ENCODE peak calls at places on chromosomes 16 and 17, in six cellular contexts. One of them, this sample, is unnamed.

GRCh38 chr16:1990336-1991134 is 765 bp downstream of the SYNGR3 start:
- DNase-seq in endodermal cell: peak; percentile 90
- DNase-seq in fibroblast of lung: no peak
- DNase-seq in GM12878: no peak
- DNase-seq in IMR-90: no peak
- DNase-seq in stomach: peak; percentile 60
- DNase-seq in this sample: no peak

GRCh38 chr16:57167951-57168350 is 17.9 kb downstream of the PSME3IP1 start:
- DNase-seq in GM12878: no peak
- DNase-seq in IMR-90: peak; percentile 83
- DNase-seq in fibroblast of lung: peak; percentile 77
- DNase-seq in endodermal cell: no peak
- DNase-seq in stomach: no peak
- DNase-seq in this sample: no peak

GRCh38 chr17:77948690-77949114 is 9.8 kb upstream of the TNRC6C start:
- DNase-seq in IMR-90: peak; percentile 59
- DNase-seq in fibroblast of lung: peak; percentile 67
- DNase-seq in GM12878: no peak
- DNase-seq in endodermal cell: peak; percentile 83
- DNase-seq in stomach: no peak
- DNase-seq in this sample: no peak

GRCh38 chr17:37676115-37676925 is 33.1 kb upstream of the DDX52 start:
- DNase-seq in GM12878: no peak
- DNase-seq in endodermal cell: peak; percentile 35
- DNase-seq in fibroblast of lung: peak; percentile 12
- DNase-seq in stomach: no peak
- DNase-seq in IMR-90: peak; percentile 64
- DNase-seq in this sample: no peak

GRCh38 chr16:80105160-80105559 is 435.6 kb upstream of the DYNLRB2 start:
- DNase-seq in endodermal cell: no peak
- DNase-seq in IMR-90: no peak
- DNase-seq in fibroblast of lung: peak; percentile 74
- DNase-seq in stomach: no peak
- DNase-seq in GM12878: no peak
- DNase-seq in this sample: no peak

GRCh38 chr16:50944431-50944830 is 202.5 kb downstream of the CYLD start:
- DNase-seq in IMR-90: no peak
- DNase-seq in fibroblast of lung: no peak
- DNase-seq in stomach: no peak
- DNase-seq in GM12878: no peak
- DNase-seq in endodermal cell: no peak
- DNase-seq in this sample: no peak

GRCh38 chr17:16945141-16945493 is 26.8 kb downstream of the TNFRSF13B start:
- DNase-seq in stomach: no peak
- DNase-seq in fibroblast of lung: no peak
- DNase-seq in endodermal cell: peak; percentile 50
- DNase-seq in IMR-90: no peak
- DNase-seq in GM12878: no peak
- DNase-seq in this sample: no peak

GRCh38 chr17:45129940-45130639 is 2.2 kb downstream of the PLCD3 start:
- DNase-seq in stomach: peak; percentile 62
- DNase-seq in fibroblast of lung: no peak
- DNase-seq in IMR-90: peak; percentile 12
- DNase-seq in GM12878: no peak
- DNase-seq in endodermal cell: peak; percentile 57
- DNase-seq in this sample: no peak

GRCh38 chr17:6108987-6109386 is 38.8 kb downstream of the WSCD1 start:
- DNase-seq in stomach: no peak
- DNase-seq in IMR-90: no peak
- DNase-seq in endodermal cell: peak; percentile 20
- DNase-seq in fibroblast of lung: no peak
- DNase-seq in GM12878: no peak
- DNase-seq in this sample: no peak

GRCh38 chr17:32813021-32813420 is 63.9 kb downstream of the MYO1D start:
- DNase-seq in endodermal cell: no peak
- DNase-seq in fibroblast of lung: no peak
- DNase-seq in stomach: no peak
- DNase-seq in IMR-90: no peak
- DNase-seq in GM12878: no peak
- DNase-seq in this sample: no peak

GRCh38 chr16:70298988-70299938 is at the start of gene DDX19B:
- DNase-seq in GM12878: no peak
- DNase-seq in stomach: peak; percentile 83
- DNase-seq in endodermal cell: peak; percentile 88
- DNase-seq in fibroblast of lung: peak; percentile 72
- DNase-seq in IMR-90: peak; percentile 64
- DNase-seq in this sample: peak; percentile 75

GRCh38 chr16:49019081-49019633 is 262.5 kb downstream of the CBLN1 start:
- DNase-seq in endodermal cell: peak; percentile 79
- DNase-seq in fibroblast of lung: peak; percentile 73
- DNase-seq in stomach: no peak
- DNase-seq in GM12878: no peak
- DNase-seq in IMR-90: peak; percentile 27
- DNase-seq in this sample: no peak

GRCh38 chr17:36849871-36850348 is 87.4 kb upstream of the LHX1 start:
- DNase-seq in stomach: no peak
- DNase-seq in GM12878: peak; percentile 49
- DNase-seq in fibroblast of lung: peak; percentile 83
- DNase-seq in endodermal cell: peak; percentile 91
- DNase-seq in IMR-90: peak; percentile 63
- DNase-seq in this sample: no peak

GRCh38 chr17:2150871-2151270 is 96.0 kb downstream of the HIC1 start:
- DNase-seq in GM12878: no peak
- DNase-seq in IMR-90: no peak
- DNase-seq in endodermal cell: no peak
- DNase-seq in fibroblast of lung: no peak
- DNase-seq in stomach: no peak
- DNase-seq in this sample: no peak

GRCh38 chr16:81697321-81697885 is 81.7 kb upstream of the PLCG2 start:
- DNase-seq in fibroblast of lung: peak; percentile 54
- DNase-seq in IMR-90: peak; percentile 54
- DNase-seq in endodermal cell: peak; percentile 92
- DNase-seq in GM12878: no peak
- DNase-seq in stomach: peak; percentile 65
- DNase-seq in this sample: peak; percentile 36

GRCh38 chr17:142102-142661 is 4.8 kb downstream of the SCGB1C2 start:
- DNase-seq in stomach: peak; percentile 25
- DNase-seq in endodermal cell: no peak
- DNase-seq in GM12878: no peak
- DNase-seq in fibroblast of lung: peak; percentile 29
- DNase-seq in IMR-90: peak; percentile 9
- DNase-seq in this sample: no peak

GRCh38 chr17:10621397-10621796 is 35.7 kb downstream of the MYH3 start:
- DNase-seq in endodermal cell: no peak
- DNase-seq in fibroblast of lung: no peak
- DNase-seq in GM12878: no peak
- DNase-seq in IMR-90: no peak
- DNase-seq in stomach: no peak
- DNase-seq in this sample: no peak

GRCh38 chr16:11242658-11243057 is 13.3 kb downstream of the SOCS1 start:
- DNase-seq in IMR-90: no peak
- DNase-seq in GM12878: no peak
- DNase-seq in fibroblast of lung: no peak
- DNase-seq in endodermal cell: no peak
- DNase-seq in stomach: no peak
- DNase-seq in this sample: no peak

GRCh38 chr16:54882556-54882955 is 48.1 kb upstream of the IRX5 start:
- DNase-seq in endodermal cell: no peak
- DNase-seq in GM12878: no peak
- DNase-seq in fibroblast of lung: no peak
- DNase-seq in stomach: no peak
- DNase-seq in IMR-90: no peak
- DNase-seq in this sample: no peak

GRCh38 chr17:19551148-19551547 is 17.5 kb downstream of the SLC47A1 start:
- DNase-seq in endodermal cell: peak; percentile 38
- DNase-seq in IMR-90: no peak
- DNase-seq in GM12878: no peak
- DNase-seq in fibroblast of lung: no peak
- DNase-seq in stomach: no peak
- DNase-seq in this sample: no peak

GRCh38 chr16:55494994-55495421 is 13.9 kb upstream of the LPCAT2 start:
- DNase-seq in fibroblast of lung: peak; percentile 95
- DNase-seq in GM12878: no peak
- DNase-seq in IMR-90: peak; percentile 96
- DNase-seq in endodermal cell: peak; percentile 42
- DNase-seq in stomach: peak; percentile 51
- DNase-seq in this sample: peak; percentile 53

GRCh38 chr16:56547120-56547948 is 17.5 kb upstream of the MT4 start:
- DNase-seq in fibroblast of lung: peak; percentile 65
- DNase-seq in IMR-90: peak; percentile 85
- DNase-seq in GM12878: no peak
- DNase-seq in stomach: no peak
- DNase-seq in endodermal cell: peak; percentile 72
- DNase-seq in this sample: no peak

GRCh38 chr17:76569607-76570279 is 15.9 kb downstream of the ST6GALNAC2 start:
- DNase-seq in fibroblast of lung: peak; percentile 35
- DNase-seq in IMR-90: no peak
- DNase-seq in endodermal cell: peak; percentile 66
- DNase-seq in stomach: peak; percentile 90
- DNase-seq in GM12878: no peak
- DNase-seq in this sample: no peak
- TF ChIP-seq CTCF in fibroblast of lung: no peak
- TF ChIP-seq CTCF in IMR-90: no peak
- TF ChIP-seq CTCF in endodermal cell: no peak
- TF ChIP-seq CTCF in stomach: no peak
- TF ChIP-seq CTCF in GM12878: no peak
- TF ChIP-seq CTCF in this sample: no peak

GRCh38 chr17:80502578-80502877 is 26.1 kb upstream of the NPTX1 start:
- DNase-seq in GM12878: no peak
- DNase-seq in fibroblast of lung: no peak
- DNase-seq in IMR-90: no peak
- DNase-seq in stomach: no peak
- DNase-seq in endodermal cell: no peak
- DNase-seq in this sample: no peak

GRCh38 chr17:80504671-80505413 is 28.4 kb upstream of the NPTX1 start:
- DNase-seq in IMR-90: peak; percentile 85
- DNase-seq in GM12878: no peak
- DNase-seq in endodermal cell: no peak
- DNase-seq in fibroblast of lung: peak; percentile 86
- DNase-seq in stomach: no peak
- DNase-seq in this sample: no peak

GRCh38 chr17:80503921-80504320 is 27.5 kb upstream of the NPTX1 start:
- DNase-seq in fibroblast of lung: no peak
- DNase-seq in endodermal cell: no peak
- DNase-seq in GM12878: no peak
- DNase-seq in stomach: no peak
- DNase-seq in IMR-90: no peak
- DNase-seq in this sample: no peak

GRCh38 chr17:80501739-80502577 is 25.6 kb upstream of the NPTX1 start:
- DNase-seq in stomach: no peak
- DNase-seq in GM12878: no peak
- DNase-seq in fibroblast of lung: peak; percentile 93
- DNase-seq in endodermal cell: no peak
- DNase-seq in IMR-90: peak; percentile 97
- DNase-seq in this sample: peak; percentile 69

GRCh38 chr17:80503031-80503430 is 26.6 kb upstream of the NPTX1 start:
- DNase-seq in fibroblast of lung: no peak
- DNase-seq in stomach: no peak
- DNase-seq in endodermal cell: no peak
- DNase-seq in IMR-90: no peak
- DNase-seq in GM12878: no peak
- DNase-seq in this sample: no peak
- H3K27ac ChIP-seq in fibroblast of lung: no peak overlapping the region
- H3K27ac ChIP-seq in stomach: no peak overlapping the region
- H3K27ac ChIP-seq in endodermal cell: no peak overlapping the region
- H3K27ac ChIP-seq in IMR-90: no peak overlapping the region
- H3K27ac ChIP-seq in GM12878: no peak overlapping the region
- H3K27ac ChIP-seq in this sample: no peak overlapping the region

DNA sequence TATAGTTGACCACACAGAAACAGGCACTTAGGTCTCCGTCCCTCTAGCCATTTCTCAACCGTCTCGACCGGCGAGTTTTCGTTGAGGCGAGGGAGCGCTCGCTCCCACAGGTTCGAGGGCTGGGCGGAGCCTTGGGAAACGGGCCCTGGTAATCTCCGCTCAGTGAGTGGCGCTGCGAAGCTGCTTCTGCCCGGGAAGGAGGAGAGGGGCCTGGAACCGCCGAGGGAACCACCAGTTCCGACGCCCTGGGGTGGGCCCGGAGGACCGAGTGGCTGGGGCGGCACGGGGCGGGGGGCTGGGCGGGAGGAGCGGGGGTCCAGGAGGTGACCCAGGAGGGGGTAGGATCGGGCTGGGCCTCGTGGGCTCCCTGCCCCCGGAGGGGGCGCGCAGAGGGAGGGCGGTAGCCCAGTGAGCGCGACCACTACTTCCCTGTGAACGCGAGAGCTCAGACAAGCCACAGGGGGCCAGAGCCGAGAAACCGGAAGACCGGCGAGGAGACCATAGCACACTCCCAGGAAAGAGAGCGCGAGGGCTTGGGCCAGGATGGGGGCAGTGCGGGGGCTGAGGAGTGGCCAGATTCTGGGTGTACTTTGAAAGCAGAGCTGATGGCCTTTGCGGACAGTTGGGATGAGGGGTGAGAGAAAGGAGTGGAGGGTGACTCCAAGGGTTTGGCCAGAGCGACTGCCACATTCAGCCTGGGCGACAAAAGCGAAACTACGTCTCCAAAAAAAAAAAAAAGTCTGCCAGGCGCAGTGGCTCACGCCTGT is 29.9 kb upstream of the ARL4D start:
- DNase-seq in IMR-90: peak; percentile 70
- DNase-seq in GM12878: no peak
- DNase-seq in endodermal cell: peak; percentile 97
- DNase-seq in stomach: peak; percentile 80
- DNase-seq in fibroblast of lung: peak; percentile 78
- DNase-seq in this sample: peak; percentile 85
- TF ChIP-seq CTCF in IMR-90: peak; percentile 28
- TF ChIP-seq CTCF in GM12878: peak; percentile 9
- TF ChIP-seq CTCF in endodermal cell: no peak
- TF ChIP-seq CTCF in stomach: no peak
- TF ChIP-seq CTCF in fibroblast of lung: no peak
- TF ChIP-seq CTCF in this sample: no peak

GRCh38 chr16:74699666-74700065 is 996 bp downstream of the MLKL start:
- DNase-seq in fibroblast of lung: no peak
- DNase-seq in IMR-90: no peak
- DNase-seq in endodermal cell: no peak
- DNase-seq in stomach: no peak
- DNase-seq in GM12878: no peak
- DNase-seq in this sample: no peak
- H3K27ac ChIP-seq in fibroblast of lung: no peak overlapping the region
- H3K27ac ChIP-seq in IMR-90: no peak overlapping the region
- H3K27ac ChIP-seq in endodermal cell: no peak overlapping the region
- H3K27ac ChIP-seq in stomach: peak overlapping the region; percentile 92
- H3K27ac ChIP-seq in GM12878: peak overlapping the region; percentile 97
- H3K27ac ChIP-seq in this sample: peak overlapping the region; percentile 83

GRCh38 chr17:56505154-56505756 is 88.2 kb upstream of the NOG start:
- DNase-seq in stomach: no peak
- DNase-seq in IMR-90: no peak
- DNase-seq in GM12878: no peak
- DNase-seq in endodermal cell: no peak
- DNase-seq in fibroblast of lung: no peak
- DNase-seq in this sample: no peak

GRCh38 chr17:56502120-56502519 is 91.4 kb upstream of the NOG start:
- DNase-seq in stomach: no peak
- DNase-seq in fibroblast of lung: no peak
- DNase-seq in endodermal cell: no peak
- DNase-seq in IMR-90: no peak
- DNase-seq in GM12878: no peak
- DNase-seq in this sample: no peak

GRCh38 chr17:56497132-56497531 is 96.4 kb upstream of the NOG start:
- DNase-seq in IMR-90: no peak
- DNase-seq in fibroblast of lung: no peak
- DNase-seq in stomach: no peak
- DNase-seq in GM12878: no peak
- DNase-seq in endodermal cell: no peak
- DNase-seq in this sample: no peak

GRCh38 chr17:56499799-56500388 is 93.6 kb upstream of the NOG start:
- DNase-seq in GM12878: no peak
- DNase-seq in fibroblast of lung: peak; percentile 12
- DNase-seq in stomach: no peak
- DNase-seq in IMR-90: peak; percentile 37
- DNase-seq in endodermal cell: peak; percentile 65
- DNase-seq in this sample: no peak
- TF ChIP-seq CTCF in GM12878: no peak
- TF ChIP-seq CTCF in fibroblast of lung: peak; percentile 51
- TF ChIP-seq CTCF in stomach: no peak
- TF ChIP-seq CTCF in IMR-90: peak; percentile 54
- TF ChIP-seq CTCF in endodermal cell: peak; percentile 80
- TF ChIP-seq CTCF in this sample: no peak

This sample was measured in uterus.